ENCODE peak calls at places on chromosomes 1 and 21, in ten cellular contexts. V is SK-N-MC, T is stomach, Z is Panc1, A is spleen, H is GM12892, J is sigmoid colon, L is GM12891, E is upper lobe of left lung, M is transverse colon. R is an unnamed sample.

GRCh38 chr1:150578278-150579109 is 916 bp downstream of the MCL1 start:
- DNase-seq in T (no peak), E (peak; percentile 68), Z (no peak), J (peak; percentile 87), M (peak; percentile 54), V (no peak), L (no peak), H (no peak), A (peak; percentile 91), R (peak; percentile 49)

GRCh38 chr1:216903389-216903754 is 180.1 kb upstream of the ESRRG start:
- DNase-seq in J (no peak), H (no peak), A (no peak), E (no peak), M (no peak), Z (no peak), V (no peak), L (no peak), T (no peak), R (no peak)

GRCh38 chr1:245802941-245803665 is 648.3 kb downstream of the KIF26B start:
- DNase-seq in A (no peak), L (no peak), M (no peak), Z (no peak), V (no peak), T (no peak), J (no peak), E (no peak), H (no peak), R (no peak)

GRCh38 chr1:158951956-158952355 is 20.6 kb downstream of the PYHIN1 start:
- DNase-seq in T (no peak), J (no peak), E (no peak), V (no peak), Z (no peak), H (peak; percentile 16), A (no peak), M (peak; percentile 24), L (peak; percentile 19), R (no peak)

GRCh38 chr1:199545780-199546179 is 481.7 kb upstream of the NR5A2 start:
- DNase-seq in A (no peak), J (no peak), V (no peak), E (no peak), Z (no peak), T (no peak), H (no peak), M (peak; percentile 10), L (no peak), R (no peak)

GRCh38 chr1:78843111-78843908 is 163.2 kb downstream of the ADGRL4 start:
- DNase-seq in A (no peak), V (no peak), L (no peak), T (no peak), H (no peak), J (no peak), Z (no peak), E (no peak), M (no peak), R (no peak)

GRCh38 chr1:215146252-215146975 is 63.9 kb downstream of the KCNK2 start:
- DNase-seq in V (peak; percentile 6), L (no peak), M (peak; percentile 13), H (no peak), A (no peak), Z (no peak), J (no peak), E (no peak), T (peak; percentile 51), R (no peak)

GRCh38 chr1:112990271-112990670 is 34.3 kb upstream of the SLC16A1 start:
- DNase-seq in H (no peak), J (no peak), T (no peak), M (no peak), A (no peak), V (no peak), Z (no peak), L (no peak), E (no peak), R (no peak)

GRCh38 chr21:15094706-15095105 is 29.9 kb upstream of the NRIP1 start:
- DNase-seq in T (no peak), E (no peak), Z (no peak), V (no peak), H (no peak), J (no peak), M (no peak), L (no peak), A (no peak), R (no peak)

GRCh38 chr1:3363756-3364155 is 90.7 kb upstream of the ARHGEF16 start:
- DNase-seq in E (no peak), H (no peak), T (no peak), Z (no peak), V (no peak), L (no peak), J (no peak), M (no peak), A (no peak), R (no peak)

GRCh38 chr1:119718409-119718808 is 6.7 kb downstream of the PHGDH start:
- DNase-seq in L (no peak), Z (no peak), E (no peak), V (no peak), M (no peak), T (no peak), H (no peak), A (no peak), J (no peak), R (no peak)

GRCh38 chr1:206477110-206477509 is 6.8 kb downstream of the IKBKE start:
- DNase-seq in M (no peak), T (no peak), L (no peak), H (no peak), A (no peak), J (no peak), Z (no peak), E (no peak), V (no peak), R (no peak)

GRCh38 chr1:11594222-11594621 is 60.0 kb downstream of the FBXO2 start:
- DNase-seq in H (no peak), M (no peak), E (no peak), A (no peak), V (no peak), J (no peak), Z (no peak), L (no peak), T (no peak), R (no peak)

GRCh38 chr1:246748867-246749266 is 24.7 kb downstream of the SCCPDH start:
- DNase-seq in V (no peak), L (no peak), E (no peak), T (no peak), Z (no peak), J (no peak), H (no peak), M (no peak), A (no peak), R (no peak)

GRCh38 chr1:232322162-232322734 is 307.7 kb downstream of the SIPA1L2 start:
- DNase-seq in M (peak; percentile 67), H (no peak), L (no peak), T (no peak), V (no peak), J (no peak), A (no peak), E (no peak), Z (no peak), R (no peak)

GRCh38 chr1:65846911-65847310 is 54.2 kb downstream of the PDE4B start:
- DNase-seq in Z (no peak), J (no peak), A (no peak), H (no peak), M (no peak), T (no peak), L (no peak), V (no peak), E (no peak), R (no peak)

GRCh38 chr1:236156512-236157208 is 14.3 kb downstream of the GPR137B start:
- DNase-seq in A (peak; percentile 87), L (peak; percentile 86), E (peak; percentile 63), T (no peak), V (no peak), J (no peak), H (peak; percentile 86), M (peak; percentile 36), Z (no peak), R (no peak)

GRCh38 chr1:214022810-214023425 is 35.1 kb downstream of the PROX1 start:
- DNase-seq in A (no peak), H (no peak), T (no peak), L (no peak), V (no peak), E (no peak), Z (no peak), M (no peak), J (no peak), R (no peak)

GRCh38 chr1:201016211-201016651 is 7.3 kb downstream of the KIF21B start:
- DNase-seq in T (no peak), M (peak; percentile 61), J (no peak), A (peak; percentile 74), E (peak; percentile 42), Z (no peak), V (no peak), H (no peak), L (no peak), R (no peak)
- TF ChIP-seq POLR2AphosphoS5 in T (no peak), M (no peak), J (no peak), A (no peak), E (no peak), Z (no peak), V (peak; percentile 62), H (no peak), L (no peak), R (no peak)

DNA sequence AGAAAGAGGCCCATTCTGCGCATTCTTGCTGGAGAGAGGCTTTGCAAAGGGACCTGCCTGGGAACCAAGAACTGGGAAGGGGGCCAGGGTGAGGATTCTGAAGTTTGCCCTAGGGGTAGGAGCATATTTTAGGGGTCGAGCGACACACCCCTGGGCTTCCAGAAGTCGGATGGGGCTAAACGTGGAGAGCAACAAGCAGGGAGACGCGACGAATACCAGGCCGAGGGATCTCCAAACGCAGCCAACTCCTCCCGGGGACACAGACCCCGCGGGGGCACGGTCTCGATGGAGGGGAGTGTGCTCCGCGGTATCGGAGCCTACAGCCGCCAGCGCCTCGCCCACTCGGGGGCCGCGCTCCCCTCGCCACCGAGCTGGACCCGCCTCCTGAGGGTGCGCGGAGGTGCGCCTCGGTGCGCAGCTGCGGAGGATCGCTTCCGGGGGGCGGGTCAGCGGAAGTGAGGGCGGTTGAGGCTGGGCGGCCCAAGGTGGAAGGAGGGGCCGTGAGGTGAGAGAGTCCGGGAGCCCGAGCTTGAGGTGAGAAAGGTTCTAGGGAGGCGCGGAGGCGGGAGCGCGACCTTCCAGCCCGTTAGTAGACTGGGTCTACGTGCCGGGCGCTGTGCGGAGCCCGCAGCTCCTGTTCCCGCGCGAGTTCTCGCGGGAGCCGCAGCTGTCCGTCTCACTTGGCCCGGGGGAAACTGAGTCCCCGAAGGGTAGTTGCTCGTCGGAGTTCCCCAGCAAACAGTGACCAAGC is at the start of gene MTFR1L:
- DNase-seq in V (no peak), H (peak; percentile 99), J (peak; percentile 92), E (peak; percentile 91), M (peak; percentile 95), L (peak; percentile 99), Z (peak; percentile 28), A (peak; percentile 98), T (peak; percentile 93), R (peak; percentile 86)
- TF ChIP-seq POLR2AphosphoS5 in V (peak; percentile 89), H (peak; percentile 76), J (peak; percentile 90), E (peak; percentile 86), M (peak; percentile 98), L (peak; percentile 86), Z (peak; percentile 86), A (peak; percentile 98), T (peak; percentile 87), R (peak; percentile 98)

GRCh38 chr1:169873582-169874200 is 20.0 kb downstream of the SCYL3 start:
- DNase-seq in J (no peak), E (no peak), V (no peak), L (no peak), T (no peak), A (no peak), H (no peak), M (no peak), Z (no peak), R (no peak)
- TF ChIP-seq POLR2AphosphoS5 in J (no peak), E (no peak), V (no peak), L (no peak), T (no peak), A (no peak), H (no peak), M (no peak), Z (no peak), R (no peak)

GRCh38 chr1:8122160-8122476 is 96.0 kb upstream of the ERRFI1 start:
- DNase-seq in J (peak; percentile 73), H (no peak), A (no peak), E (no peak), V (no peak), Z (no peak), M (no peak), L (no peak), T (no peak), R (no peak)
- TF ChIP-seq POLR2AphosphoS5 in J (no peak), H (no peak), A (no peak), E (no peak), V (no peak), Z (no peak), M (no peak), L (no peak), T (no peak), R (no peak)

R was measured in prostate gland.